ENCODE peak calls at places on chromosomes 11 and 22, in eight cellular contexts. H is progenitor cell of endocrine pancreas; I is stimulated activated CD4-positive, alpha-beta T cell treated with anti-CD3 and anti-CD28 coated beads, TNF-alpha, amount 100 ng/mL, for 48 hours; B is amniotic stem cell; K is tibial nerve; O is vagina; D is EL; P is naive thymus-derived CD8-positive, alpha-beta T cell. C is an unnamed sample.
A peak's percentile ranks its signal among the peaks of the same experiment; 100 is the strongest.

GRCh38 chr22:39456262-39457046 is at the start of gene MGAT3:
- DNase-seq in B (no peak), K (no peak), P (peak; percentile 40), I (no peak), H (no peak), O (no peak), D (no peak), C (peak; percentile 30)

GRCh38 chr11:79237676-79238075 is 203.2 kb downstream of the TENM4 start:
- DNase-seq in B (no peak), P (no peak), I (no peak), K (no peak), D (peak; percentile 58), O (no peak), H (no peak), C (no peak)

GRCh38 chr11:285021-285893 is 3.7 kb upstream of the PGGHG start:
- DNase-seq in K (peak; percentile 9), B (no peak), H (no peak), I (no peak), D (no peak), P (no peak), O (no peak), C (no peak)

GRCh38 chr11:14809466-14809865 is 82.6 kb downstream of the CYP2R1 start:
- DNase-seq in D (no peak), H (no peak), K (no peak), I (no peak), P (no peak), O (no peak), B (no peak), C (peak; percentile 16)

GRCh38 chr22:37632174-37633081 is 7.0 kb upstream of the SH3BP1 start:
- DNase-seq in I (no peak), H (no peak), D (no peak), B (no peak), K (no peak), O (no peak), P (no peak), C (no peak)

GRCh38 chr11:12862761-12863469 is 146.2 kb upstream of the RASSF10 start:
- DNase-seq in K (peak; percentile 38), P (no peak), H (no peak), B (no peak), O (peak; percentile 81), D (peak; percentile 69), I (no peak), C (peak; percentile 87)

GRCh38 chr22:30813936-30814335 is 119.3 kb downstream of the OSBP2 start:
- DNase-seq in H (no peak), K (no peak), B (no peak), I (no peak), D (no peak), O (no peak), P (no peak), C (no peak)

GRCh38 chr11:11513438-11513837 is 108.4 kb downstream of the GALNT18 start:
- DNase-seq in K (no peak), B (no peak), H (no peak), D (no peak), O (no peak), I (no peak), P (no peak), C (peak; percentile 38)

GRCh38 chr22:46542011-46542985 is 4.9 kb upstream of the CELSR1 start:
- DNase-seq in H (peak; percentile 70), D (peak; percentile 65), O (no peak), I (peak; percentile 49), K (peak; percentile 31), B (peak; percentile 30), P (peak; percentile 68), C (peak; percentile 87)

GRCh38 chr11:96215094-96215782 is 127.8 kb downstream of the MAML2 start:
- DNase-seq in O (no peak), B (no peak), D (peak; percentile 79), H (no peak), P (peak; percentile 56), I (no peak), K (no peak), C (no peak)

GRCh38 chr11:65962136-65962564 is 616 bp downstream of the SART1 start:
- DNase-seq in I (no peak), H (no peak), B (no peak), K (no peak), D (no peak), P (no peak), O (no peak), C (no peak)

GRCh38 chr11:104343578-104343977 is 179.6 kb upstream of the PDGFD start:
- DNase-seq in K (no peak), I (no peak), P (no peak), B (no peak), O (no peak), H (no peak), D (no peak), C (peak; percentile 28)

GRCh38 chr11:77125191-77125590 is 2.9 kb upstream of the MYO7A start:
- DNase-seq in I (no peak), P (no peak), O (no peak), B (no peak), D (no peak), H (no peak), K (no peak), C (no peak)

GRCh38 chr11:15848769-15849168 is 507.6 kb downstream of the SOX6 start:
- DNase-seq in I (no peak), B (no peak), O (no peak), P (no peak), K (no peak), D (no peak), H (no peak), C (no peak)

GRCh38 chr11:86812981-86813380 is 12.6 kb downstream of the PRSS23 start:
- DNase-seq in K (no peak), H (no peak), D (no peak), I (no peak), O (no peak), P (no peak), B (no peak), C (no peak)

GRCh38 chr22:45102896-45103420 is 60.8 kb upstream of the NUP50 start:
- DNase-seq in H (no peak), D (no peak), K (no peak), O (no peak), P (no peak), B (no peak), I (no peak), C (no peak)

GRCh38 chr11:119663279-119663678 is 65.7 kb downstream of the NECTIN1 start:
- DNase-seq in K (no peak), I (no peak), O (no peak), B (no peak), H (no peak), D (no peak), P (no peak), C (no peak)

GRCh38 chr11:118748056-118748455 is 42.9 kb downstream of the DDX6 start:
- DNase-seq in P (no peak), B (no peak), O (no peak), H (no peak), I (no peak), K (no peak), D (no peak), C (no peak)

GRCh38 chr11:11044137-11044855 is 186.4 kb upstream of the ZBED5 start:
- DNase-seq in P (no peak), K (no peak), H (no peak), D (no peak), I (no peak), O (no peak), B (no peak), C (no peak)

GRCh38 chr11:12625438-12626071 is 48.7 kb upstream of the TEAD1 start:
- DNase-seq in O (no peak), K (no peak), D (peak; percentile 93), H (no peak), I (no peak), B (peak; percentile 69), P (no peak), C (no peak)

C was measured in HAP-1.